ENCODE peak calls at places on chromosomes 12 and 14, in ten cellular contexts. One of them, this sample, is unnamed.

GRCh38 chr12:100163416-100164152 is 20.9 kb upstream of the BLTP3B start:
- DNase-seq in heart right ventricle: peak
- DNase-seq in cardiac muscle cell: peak
- DNase-seq in neural progenitor cell: peak
- DNase-seq in pancreas: peak
- DNase-seq in body of pancreas: peak
- DNase-seq in PC-3: peak
- DNase-seq in fibroblast of lung: peak
- DNase-seq in HepG2: no peak
- DNase-seq in mammary epithelial cell: peak
- DNase-seq in this sample: peak

GRCh38 chr12:3014641-3015040 is 55.4 kb downstream of the TEAD4 start:
- DNase-seq in heart right ventricle: no peak
- DNase-seq in cardiac muscle cell: no peak
- DNase-seq in neural progenitor cell: no peak
- DNase-seq in pancreas: no peak
- DNase-seq in body of pancreas: no peak
- DNase-seq in PC-3: no peak
- DNase-seq in fibroblast of lung: no peak
- DNase-seq in HepG2: no peak
- DNase-seq in mammary epithelial cell: no peak
- DNase-seq in this sample: no peak

GRCh38 chr12:20429876-20430275 is 61.5 kb downstream of the PDE3A start:
- DNase-seq in heart right ventricle: no peak
- DNase-seq in cardiac muscle cell: no peak
- DNase-seq in neural progenitor cell: no peak
- DNase-seq in pancreas: no peak
- DNase-seq in body of pancreas: no peak
- DNase-seq in PC-3: no peak
- DNase-seq in fibroblast of lung: peak
- DNase-seq in HepG2: no peak
- DNase-seq in mammary epithelial cell: no peak
- DNase-seq in this sample: no peak

GRCh38 chr12:105053116-105053572 is 31.1 kb downstream of the ALDH1L2 start:
- DNase-seq in heart right ventricle: peak
- DNase-seq in cardiac muscle cell: peak
- DNase-seq in neural progenitor cell: peak
- DNase-seq in pancreas: peak
- DNase-seq in body of pancreas: peak
- DNase-seq in PC-3: peak
- DNase-seq in fibroblast of lung: peak
- DNase-seq in HepG2: peak
- DNase-seq in mammary epithelial cell: peak
- DNase-seq in this sample: peak

GRCh38 chr14:97580923-97581495 is 783.8 kb downstream of the VRK1 start:
- DNase-seq in heart right ventricle: no peak
- DNase-seq in cardiac muscle cell: no peak
- DNase-seq in neural progenitor cell: peak
- DNase-seq in pancreas: no peak
- DNase-seq in body of pancreas: no peak
- DNase-seq in PC-3: peak
- DNase-seq in fibroblast of lung: peak
- DNase-seq in HepG2: no peak
- DNase-seq in mammary epithelial cell: no peak
- DNase-seq in this sample: no peak

GRCh38 chr14:75042040-75042439 is 9.2 kb downstream of the MLH3 start:
- DNase-seq in heart right ventricle: no peak
- DNase-seq in cardiac muscle cell: no peak
- DNase-seq in neural progenitor cell: no peak
- DNase-seq in pancreas: no peak
- DNase-seq in body of pancreas: no peak
- DNase-seq in PC-3: no peak
- DNase-seq in fibroblast of lung: peak
- DNase-seq in HepG2: no peak
- DNase-seq in mammary epithelial cell: no peak
- DNase-seq in this sample: no peak

GRCh38 chr12:53068811-53069585 is 10.2 kb downstream of the SPRYD3 start:
- DNase-seq in heart right ventricle: no peak
- DNase-seq in cardiac muscle cell: peak
- DNase-seq in neural progenitor cell: no peak
- DNase-seq in pancreas: no peak
- DNase-seq in body of pancreas: peak
- DNase-seq in PC-3: no peak
- DNase-seq in fibroblast of lung: no peak
- DNase-seq in HepG2: no peak
- DNase-seq in mammary epithelial cell: peak
- DNase-seq in this sample: no peak

GRCh38 chr14:94062344-94062904 is 18.6 kb downstream of the DDX24 start:
- DNase-seq in heart right ventricle: no peak
- DNase-seq in cardiac muscle cell: no peak
- DNase-seq in neural progenitor cell: no peak
- DNase-seq in pancreas: no peak
- DNase-seq in body of pancreas: no peak
- DNase-seq in PC-3: no peak
- DNase-seq in fibroblast of lung: peak
- DNase-seq in HepG2: no peak
- DNase-seq in mammary epithelial cell: peak
- DNase-seq in this sample: no peak

GRCh38 chr14:91245029-91245428 is 525 bp upstream of the GPR68 start:
- DNase-seq in heart right ventricle: no peak
- DNase-seq in cardiac muscle cell: no peak
- DNase-seq in neural progenitor cell: no peak
- DNase-seq in pancreas: no peak
- DNase-seq in body of pancreas: peak
- DNase-seq in PC-3: no peak
- DNase-seq in fibroblast of lung: no peak
- DNase-seq in HepG2: no peak
- DNase-seq in mammary epithelial cell: no peak
- DNase-seq in this sample: no peak

GRCh38 chr14:91242635-91243034 is 1.9 kb downstream of the GPR68 start:
- DNase-seq in heart right ventricle: no peak
- DNase-seq in cardiac muscle cell: no peak
- DNase-seq in neural progenitor cell: no peak
- DNase-seq in pancreas: no peak
- DNase-seq in body of pancreas: no peak
- DNase-seq in PC-3: no peak
- DNase-seq in fibroblast of lung: no peak
- DNase-seq in HepG2: no peak
- DNase-seq in mammary epithelial cell: no peak
- DNase-seq in this sample: no peak

GRCh38 chr14:91244501-91244901 is at the start of gene GPR68:
- DNase-seq in heart right ventricle: peak
- DNase-seq in cardiac muscle cell: peak
- DNase-seq in neural progenitor cell: peak
- DNase-seq in pancreas: no peak
- DNase-seq in body of pancreas: peak
- DNase-seq in PC-3: no peak
- DNase-seq in fibroblast of lung: peak
- DNase-seq in HepG2: no peak
- DNase-seq in mammary epithelial cell: no peak
- DNase-seq in this sample: peak

GRCh38 chr14:91243098-91243483 is 1.4 kb downstream of the GPR68 start:
- DNase-seq in heart right ventricle: no peak
- DNase-seq in cardiac muscle cell: no peak
- DNase-seq in neural progenitor cell: no peak
- DNase-seq in pancreas: no peak
- DNase-seq in body of pancreas: no peak
- DNase-seq in PC-3: no peak
- DNase-seq in fibroblast of lung: no peak
- DNase-seq in HepG2: no peak
- DNase-seq in mammary epithelial cell: no peak
- DNase-seq in this sample: no peak

DNA sequence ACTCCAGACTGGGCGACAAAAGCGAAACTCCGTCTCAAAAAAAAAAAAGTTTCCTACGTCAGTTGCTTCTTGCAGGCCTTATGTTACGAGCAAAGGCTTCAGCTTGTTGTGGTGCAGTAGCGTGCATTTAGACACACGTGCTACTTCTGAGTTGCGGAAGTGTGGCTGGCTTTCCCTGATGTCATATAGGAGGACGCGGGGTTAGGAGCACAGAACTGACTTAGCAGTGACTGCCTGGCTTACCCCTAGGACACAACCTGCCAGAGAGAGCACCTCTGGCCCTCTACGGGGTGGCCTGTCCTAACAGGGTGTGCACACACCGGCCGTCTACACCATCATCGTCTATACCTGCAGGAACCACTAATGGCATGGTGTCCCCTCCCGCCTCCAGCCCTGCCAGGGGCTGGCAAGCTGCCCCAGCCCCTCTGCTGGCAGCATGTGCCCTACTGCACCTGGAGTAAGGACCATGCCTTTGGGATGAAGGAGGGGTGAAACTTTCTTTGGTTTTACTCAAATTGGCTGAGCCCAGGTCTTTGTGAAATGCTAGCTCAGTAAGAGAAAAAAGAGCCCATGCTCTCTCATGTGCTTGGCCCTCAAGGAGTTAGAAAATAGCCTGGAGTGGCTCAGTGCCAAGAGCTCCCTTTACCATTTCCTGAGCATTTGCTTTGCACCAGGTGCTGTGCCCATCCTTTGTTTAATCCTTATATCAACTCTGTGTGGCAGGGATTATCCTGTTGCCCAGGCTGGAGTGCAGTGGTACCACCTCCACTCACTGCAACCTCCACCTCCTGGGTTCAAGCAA is 1.7 kb upstream of the GPR68 start:
- DNase-seq in heart right ventricle: no peak
- DNase-seq in cardiac muscle cell: no peak
- DNase-seq in neural progenitor cell: no peak
- DNase-seq in pancreas: no peak
- DNase-seq in body of pancreas: no peak
- DNase-seq in PC-3: no peak
- DNase-seq in fibroblast of lung: no peak
- DNase-seq in HepG2: no peak
- DNase-seq in mammary epithelial cell: no peak
- DNase-seq in this sample: no peak
- H3K27ac ChIP-seq in heart right ventricle: no peak
- H3K27ac ChIP-seq in cardiac muscle cell: no peak
- H3K27ac ChIP-seq in neural progenitor cell: no peak
- H3K27ac ChIP-seq in pancreas: no peak
- H3K27ac ChIP-seq in body of pancreas: no peak
- H3K27ac ChIP-seq in PC-3: no peak
- H3K27ac ChIP-seq in fibroblast of lung: no peak
- H3K27ac ChIP-seq in HepG2: no peak
- H3K27ac ChIP-seq in mammary epithelial cell: no peak
- H3K27ac ChIP-seq in this sample: no peak

DNA sequence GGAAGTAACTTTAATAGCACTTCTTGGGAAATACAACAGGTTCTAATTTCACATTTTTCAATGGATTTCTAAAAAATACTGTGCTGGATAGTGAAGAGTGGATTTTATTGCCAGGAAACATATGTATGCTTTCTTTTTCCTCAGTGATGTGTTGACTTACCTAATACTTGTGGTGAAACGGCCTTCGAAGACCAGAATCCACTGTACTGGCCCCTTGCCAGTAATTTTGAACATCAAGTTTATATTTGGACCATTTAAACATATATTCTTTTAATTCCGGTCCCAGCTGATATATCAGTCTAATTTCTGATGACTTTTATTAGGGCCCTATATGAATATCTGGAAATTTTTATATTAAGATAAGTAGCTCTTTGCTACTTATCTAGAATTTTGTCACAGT is 1.8 kb downstream of the MSRB3 start:
- DNase-seq in heart right ventricle: no peak
- DNase-seq in cardiac muscle cell: peak
- DNase-seq in neural progenitor cell: no peak
- DNase-seq in pancreas: no peak
- DNase-seq in body of pancreas: no peak
- DNase-seq in PC-3: no peak
- DNase-seq in fibroblast of lung: peak
- DNase-seq in HepG2: no peak
- DNase-seq in mammary epithelial cell: no peak
- DNase-seq in this sample: no peak
- H3K4me3 ChIP-seq in heart right ventricle: no peak
- H3K4me3 ChIP-seq in cardiac muscle cell: peak
- H3K4me3 ChIP-seq in neural progenitor cell: no peak
- H3K4me3 ChIP-seq in pancreas: no peak
- H3K4me3 ChIP-seq in body of pancreas: no peak
- H3K4me3 ChIP-seq in PC-3: peak
- H3K4me3 ChIP-seq in fibroblast of lung: no peak
- H3K4me3 ChIP-seq in HepG2: no peak
- H3K4me3 ChIP-seq in mammary epithelial cell: peak
- H3K4me3 ChIP-seq in this sample: no peak

GRCh38 chr14:100135073-100135472 is 24.4 kb downstream of the DEGS2 start:
- DNase-seq in heart right ventricle: no peak
- DNase-seq in cardiac muscle cell: no peak
- DNase-seq in neural progenitor cell: no peak
- DNase-seq in pancreas: no peak
- DNase-seq in body of pancreas: no peak
- DNase-seq in PC-3: no peak
- DNase-seq in fibroblast of lung: no peak
- DNase-seq in HepG2: no peak
- DNase-seq in mammary epithelial cell: no peak
- DNase-seq in this sample: no peak

GRCh38 chr14:100134591-100134990 is 24.9 kb downstream of the DEGS2 start:
- DNase-seq in heart right ventricle: no peak
- DNase-seq in cardiac muscle cell: no peak
- DNase-seq in neural progenitor cell: no peak
- DNase-seq in pancreas: peak
- DNase-seq in body of pancreas: peak
- DNase-seq in PC-3: no peak
- DNase-seq in fibroblast of lung: no peak
- DNase-seq in HepG2: no peak
- DNase-seq in mammary epithelial cell: no peak
- DNase-seq in this sample: peak

GRCh38 chr14:100137173-100137572 is 22.3 kb downstream of the DEGS2 start:
- DNase-seq in heart right ventricle: no peak
- DNase-seq in cardiac muscle cell: no peak
- DNase-seq in neural progenitor cell: no peak
- DNase-seq in pancreas: no peak
- DNase-seq in body of pancreas: no peak
- DNase-seq in PC-3: no peak
- DNase-seq in fibroblast of lung: no peak
- DNase-seq in HepG2: no peak
- DNase-seq in mammary epithelial cell: no peak
- DNase-seq in this sample: no peak

GRCh38 chr14:100138082-100138787 is 21.2 kb downstream of the DEGS2 start:
- DNase-seq in heart right ventricle: no peak
- DNase-seq in cardiac muscle cell: no peak
- DNase-seq in neural progenitor cell: no peak
- DNase-seq in pancreas: no peak
- DNase-seq in body of pancreas: no peak
- DNase-seq in PC-3: no peak
- DNase-seq in fibroblast of lung: no peak
- DNase-seq in HepG2: no peak
- DNase-seq in mammary epithelial cell: no peak
- DNase-seq in this sample: no peak

DNA sequence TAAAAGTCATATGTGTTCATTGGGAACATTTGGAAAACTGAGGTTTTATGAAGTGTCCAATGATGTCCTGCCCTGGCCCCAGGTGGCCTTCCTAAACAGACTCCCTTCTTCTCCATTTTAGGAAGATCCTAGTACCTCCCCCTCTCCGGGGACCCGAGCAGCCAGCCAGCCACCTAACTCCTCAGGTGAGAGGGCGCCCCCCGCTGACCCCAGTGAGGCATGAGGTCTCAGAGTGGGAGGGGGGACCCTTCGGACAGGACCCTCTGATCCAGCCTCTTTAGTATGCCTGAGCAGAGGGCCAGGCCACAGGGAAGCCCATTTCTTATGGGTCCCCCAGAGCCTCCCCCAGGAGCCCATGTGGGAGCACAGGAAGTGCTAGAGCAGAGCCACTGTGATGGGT is 23.7 kb downstream of the DEGS2 start:
- DNase-seq in heart right ventricle: no peak
- DNase-seq in cardiac muscle cell: no peak
- DNase-seq in neural progenitor cell: no peak
- DNase-seq in pancreas: no peak
- DNase-seq in body of pancreas: no peak
- DNase-seq in PC-3: no peak
- DNase-seq in fibroblast of lung: no peak
- DNase-seq in HepG2: no peak
- DNase-seq in mammary epithelial cell: no peak
- DNase-seq in this sample: no peak
- TF ChIP-seq CTCF in heart right ventricle: no peak
- TF ChIP-seq CTCF in cardiac muscle cell: no peak
- TF ChIP-seq CTCF in neural progenitor cell: peak
- TF ChIP-seq CTCF in pancreas: no peak
- TF ChIP-seq CTCF in body of pancreas: no peak
- TF ChIP-seq CTCF in PC-3: no peak
- TF ChIP-seq CTCF in fibroblast of lung: no peak
- TF ChIP-seq CTCF in HepG2: no peak
- TF ChIP-seq CTCF in mammary epithelial cell: no peak
- TF ChIP-seq CTCF in this sample: no peak

DNA sequence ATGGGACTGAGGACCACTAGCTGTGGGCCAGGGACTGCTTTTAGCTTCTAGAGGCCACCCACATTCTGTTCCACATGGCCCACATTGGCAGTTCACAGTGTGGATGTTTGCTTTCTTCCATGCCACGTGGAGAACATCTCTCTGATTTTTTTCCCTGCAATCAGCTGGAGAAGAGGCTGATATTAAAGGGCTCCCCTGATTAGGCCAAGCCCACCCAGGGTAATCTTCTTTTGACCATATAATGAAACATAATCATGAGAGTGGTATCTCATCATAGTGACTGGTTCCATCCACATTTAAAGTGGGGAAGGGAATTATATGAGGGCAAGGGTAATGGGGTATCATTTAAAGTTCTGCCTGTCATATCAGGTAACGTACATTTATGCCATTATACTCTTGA is 15.8 kb downstream of the DAAM1 start:
- DNase-seq in heart right ventricle: no peak
- DNase-seq in cardiac muscle cell: no peak
- DNase-seq in neural progenitor cell: no peak
- DNase-seq in pancreas: no peak
- DNase-seq in body of pancreas: no peak
- DNase-seq in PC-3: no peak
- DNase-seq in fibroblast of lung: no peak
- DNase-seq in HepG2: no peak
- DNase-seq in mammary epithelial cell: no peak
- DNase-seq in this sample: no peak
- H3K27ac ChIP-seq in heart right ventricle: no peak
- H3K27ac ChIP-seq in cardiac muscle cell: no peak
- H3K27ac ChIP-seq in neural progenitor cell: no peak
- H3K27ac ChIP-seq in pancreas: no peak
- H3K27ac ChIP-seq in body of pancreas: no peak
- H3K27ac ChIP-seq in PC-3: no peak
- H3K27ac ChIP-seq in fibroblast of lung: no peak
- H3K27ac ChIP-seq in HepG2: no peak
- H3K27ac ChIP-seq in mammary epithelial cell: no peak
- H3K27ac ChIP-seq in this sample: no peak

This sample was measured in colonic mucosa.